ENCODE peak calls at places on chromosomes 16 and 17, in nine cellular contexts. H is fibroblast of lung; E is H9; Z is mesenchymal stem cell; G is upper lobe of right lung; T is CD4-positive, CD25-positive, alpha-beta regulatory T cell; V is caudate nucleus; C is ascending aorta; J is RWPE1. X is an unnamed sample.

GRCh38 chr16:154223-155030 is 2.0 kb downstream of the HBZ start:
- DNase-seq in T (no peak), Z (peak), V (no peak), G (peak), C (no peak), H (peak), E (peak), J (no peak), X (no peak)

GRCh38 chr16:62391940-62392339 is 355.7 kb upstream of the CDH8 start:
- DNase-seq in H (no peak), G (no peak), E (no peak), T (no peak), Z (no peak), C (no peak), V (no peak), J (no peak), X (no peak)

GRCh38 chr16:54930034-54930938 is at the start of gene IRX5:
- DNase-seq in J (peak), V (no peak), Z (peak), E (peak), H (peak), C (peak), T (peak), G (peak), X (peak)

GRCh38 chr17:8029121-8029520 is 9.7 kb upstream of the ALOX15B start:
- DNase-seq in Z (no peak), V (no peak), H (no peak), G (no peak), C (no peak), T (no peak), J (peak), E (no peak), X (no peak)

GRCh38 chr17:80665792-80666191 is 121.2 kb downstream of the RPTOR start:
- DNase-seq in Z (no peak), E (no peak), C (no peak), H (no peak), J (no peak), G (no peak), V (no peak), T (no peak), X (no peak)

GRCh38 chr17:1606352-1606985 is 22.2 kb downstream of the SLC43A2 start:
- DNase-seq in J (no peak), V (no peak), C (no peak), E (no peak), Z (no peak), T (no peak), G (no peak), H (no peak), X (no peak)

GRCh38 chr17:81165246-81166032 is at the start of gene PVALEF:
- DNase-seq in E (peak), Z (peak), H (no peak), J (no peak), C (no peak), T (no peak), G (no peak), V (no peak), X (no peak)

GRCh38 chr16:59459811-59460210 is 725.7 kb upstream of the GOT2 start:
- DNase-seq in C (no peak), H (peak), G (no peak), T (no peak), E (no peak), V (no peak), Z (peak), J (no peak), X (no peak)

GRCh38 chr16:60203525-60204124 is 1469.5 kb upstream of the GOT2 start:
- DNase-seq in E (no peak), J (peak), C (no peak), H (peak), G (no peak), Z (no peak), V (no peak), T (no peak), X (no peak)

GRCh38 chr17:61821655-61822054 is 41.7 kb downstream of the BRIP1 start:
- DNase-seq in Z (no peak), T (no peak), G (no peak), V (no peak), H (no peak), C (no peak), J (no peak), E (no peak), X (no peak)

GRCh38 chr16:86306811-86307517 is 203.4 kb upstream of the FOXF1 start:
- DNase-seq in C (no peak), T (no peak), J (no peak), G (no peak), Z (peak), H (peak), V (no peak), E (no peak), X (no peak)

GRCh38 chr16:4392382-4393242 is 21.0 kb downstream of the VASN start:
- DNase-seq in G (no peak), Z (no peak), H (peak), E (peak), J (peak), V (no peak), T (no peak), C (no peak), X (no peak)

GRCh38 chr17:44071772-44072171 is 1.2 kb downstream of the G6PC3 start:
- DNase-seq in E (peak), J (no peak), C (no peak), T (no peak), Z (peak), G (no peak), H (no peak), V (no peak), X (no peak)

GRCh38 chr16:48126801-48127644 is 28.8 kb downstream of the ABCC12 start:
- DNase-seq in T (no peak), J (peak), H (peak), C (no peak), E (no peak), G (peak), Z (peak), V (no peak), X (no peak)

GRCh38 chr17:55527520-55528118 is 16.4 kb upstream of the SMIM36 start:
- DNase-seq in C (no peak), J (peak), V (no peak), T (no peak), H (peak), Z (peak), E (peak), G (no peak), X (no peak)

GRCh38 chr16:48592839-48593429 is 17.0 kb downstream of the N4BP1 start:
- DNase-seq in T (no peak), Z (no peak), V (no peak), J (no peak), G (no peak), E (no peak), C (no peak), H (no peak), X (no peak)

GRCh38 chr17:6303664-6304063 is 131.3 kb downstream of the AIPL1 start:
- DNase-seq in Z (peak), E (peak), J (peak), T (no peak), G (no peak), H (peak), C (no peak), V (no peak), X (peak)

GRCh38 chr17:10790491-10791401 is 13.2 kb downstream of the TMEM238L start:
- DNase-seq in G (no peak), Z (no peak), V (no peak), C (no peak), H (no peak), J (peak), E (no peak), T (no peak), X (no peak)

GRCh38 chr17:1142503-1143095 is 37.2 kb downstream of the ABR start:
- DNase-seq in G (no peak), V (no peak), C (no peak), T (no peak), H (no peak), E (no peak), Z (no peak), J (no peak), X (no peak)

GRCh38 chr16:11510178-11510973 is 76.3 kb downstream of the LITAF start:
- DNase-seq in E (no peak), H (no peak), V (no peak), G (no peak), C (no peak), J (no peak), Z (no peak), T (no peak), X (no peak)

GRCh38 chr16:81515281-81515680 is 70.7 kb downstream of the CMIP start:
- DNase-seq in G (no peak), C (no peak), V (no peak), E (no peak), Z (no peak), T (no peak), H (no peak), J (no peak), X (no peak)

GRCh38 chr17:38611070-38611786 is 5.5 kb upstream of the SRCIN1 start:
- DNase-seq in E (no peak), V (no peak), C (no peak), G (no peak), Z (no peak), H (no peak), T (no peak), J (no peak), X (no peak)

GRCh38 chr17:18184143-18185007 is 747 bp downstream of the ALKBH5 start:
- DNase-seq in J (no peak), T (peak), C (peak), Z (peak), H (peak), G (peak), E (peak), V (no peak), X (peak)

GRCh38 chr17:10316986-10317834 is 55.6 kb downstream of the MYH13 start:
- DNase-seq in V (no peak), Z (peak), G (peak), T (no peak), J (no peak), E (peak), C (no peak), H (peak), X (peak)

GRCh38 chr17:77376795-77377751 is 236.3 kb downstream of the SEC14L1 start:
- DNase-seq in Z (no peak), T (no peak), G (peak), E (no peak), V (no peak), J (no peak), H (peak), C (no peak), X (no peak)
- H3K27ac ChIP-seq in Z (no peak), T (peak), G (peak), E (no peak), V (no peak), J (peak), H (peak), C (peak), X (peak)

GRCh38 chr16:30382398-30383015 is at the start of gene SEPTIN1:
- DNase-seq in E (no peak), T (peak), Z (no peak), V (no peak), C (no peak), J (no peak), H (no peak), G (no peak), X (no peak)

GRCh38 chr16:30380072-30380471 is 2.3 kb downstream of the SEPTIN1 start:
- DNase-seq in C (no peak), T (no peak), H (no peak), Z (no peak), V (no peak), G (no peak), E (no peak), J (no peak), X (no peak)

GRCh38 chr16:30380801-30381208 is 1.6 kb downstream of the SEPTIN1 start:
- DNase-seq in J (no peak), T (no peak), E (no peak), Z (no peak), G (no peak), C (no peak), H (no peak), V (no peak), X (no peak)

GRCh38 chr16:30379165-30379783 is 3.1 kb downstream of the SEPTIN1 start:
- DNase-seq in J (no peak), C (no peak), E (no peak), G (peak), T (no peak), Z (no peak), H (no peak), V (no peak), X (no peak)

GRCh38 chr16:30381351-30382041 is 865 bp downstream of the SEPTIN1 start:
- DNase-seq in Z (no peak), C (no peak), V (no peak), H (no peak), E (no peak), T (no peak), G (no peak), J (no peak), X (no peak)
- H3K27ac ChIP-seq in Z (no peak), C (no peak), V (no peak), H (no peak), E (no peak), T (peak), G (peak), J (peak), X (no peak)

DNA sequence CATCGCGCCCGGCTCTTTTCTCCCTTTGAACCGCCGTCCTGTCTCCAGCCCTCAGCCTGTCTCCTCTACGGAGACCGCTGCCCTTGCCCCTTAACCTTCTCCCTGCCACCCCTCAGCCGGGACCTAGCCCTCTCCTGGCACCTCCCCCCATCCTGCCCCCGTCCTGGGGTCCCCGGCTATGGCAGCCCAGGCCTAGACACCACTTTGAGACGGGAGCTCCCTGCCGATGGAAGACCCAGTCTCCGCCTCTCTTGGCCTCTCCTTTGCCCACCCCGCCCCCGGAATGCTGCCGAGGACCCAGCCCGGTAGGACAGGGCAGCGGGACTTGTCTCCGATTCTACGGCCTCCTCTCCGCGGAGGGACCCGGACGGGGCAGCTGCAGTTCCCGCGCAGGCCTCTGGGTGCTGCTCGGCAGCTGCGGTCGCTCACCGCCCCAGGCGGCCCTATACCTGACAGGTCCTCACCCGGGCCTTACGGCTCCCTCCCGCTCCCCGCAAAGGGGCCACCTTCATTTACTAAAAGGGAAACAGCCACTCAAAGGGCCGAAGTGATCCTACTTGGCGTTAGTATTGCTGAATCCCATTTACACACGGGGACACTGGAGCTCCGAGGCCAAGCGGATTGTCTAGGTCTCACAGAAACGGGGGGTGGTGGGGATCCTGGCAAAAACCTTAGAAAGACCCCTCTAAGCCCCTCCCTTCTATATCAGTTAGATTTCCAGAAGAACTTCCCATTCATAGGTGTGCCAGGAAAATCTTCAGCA is 32.6 kb upstream of the TAC4 start:
- DNase-seq in V (no peak), J (peak), C (no peak), E (peak), Z (peak), H (peak), G (peak), T (peak), X (peak)
- H3K27ac ChIP-seq in V (no peak), J (no peak), C (no peak), E (no peak), Z (no peak), H (no peak), G (no peak), T (no peak), X (no peak)

DNA sequence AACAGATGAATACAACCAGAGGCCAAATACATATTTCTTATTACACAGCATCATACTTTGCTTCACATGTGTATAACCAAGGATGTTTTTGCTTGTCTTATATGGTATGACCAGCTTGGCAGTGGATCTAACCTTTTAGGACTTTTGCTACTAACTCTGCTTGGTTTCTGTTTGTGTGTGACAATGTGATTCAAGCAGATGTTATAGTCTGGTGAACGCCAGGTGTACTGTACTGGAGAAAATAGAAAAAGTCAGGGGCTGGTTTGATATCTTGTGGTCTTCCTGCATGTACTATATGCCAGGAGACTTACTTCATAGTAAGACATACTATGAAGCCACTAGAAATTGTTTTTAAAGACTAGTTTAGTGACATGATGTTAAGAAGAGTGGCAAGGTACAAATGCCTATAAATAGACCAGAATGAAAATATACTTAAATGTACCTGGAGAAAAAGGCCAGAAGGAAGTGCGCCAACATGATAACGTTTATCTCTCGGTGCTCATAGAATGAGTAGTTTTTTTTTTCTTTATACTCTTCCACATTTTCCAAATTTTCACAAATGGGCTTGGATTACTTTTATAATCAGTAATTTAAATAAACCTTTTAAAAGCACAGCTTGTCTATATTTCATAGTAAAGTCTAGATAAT is 112.2 kb downstream of the PRKCA start:
- DNase-seq in V (no peak), C (no peak), H (no peak), G (no peak), E (no peak), Z (no peak), J (no peak), T (no peak), X (no peak)
- H3K27ac ChIP-seq in V (no peak), C (no peak), H (no peak), G (no peak), E (no peak), Z (no peak), J (no peak), T (no peak), X (no peak)

DNA sequence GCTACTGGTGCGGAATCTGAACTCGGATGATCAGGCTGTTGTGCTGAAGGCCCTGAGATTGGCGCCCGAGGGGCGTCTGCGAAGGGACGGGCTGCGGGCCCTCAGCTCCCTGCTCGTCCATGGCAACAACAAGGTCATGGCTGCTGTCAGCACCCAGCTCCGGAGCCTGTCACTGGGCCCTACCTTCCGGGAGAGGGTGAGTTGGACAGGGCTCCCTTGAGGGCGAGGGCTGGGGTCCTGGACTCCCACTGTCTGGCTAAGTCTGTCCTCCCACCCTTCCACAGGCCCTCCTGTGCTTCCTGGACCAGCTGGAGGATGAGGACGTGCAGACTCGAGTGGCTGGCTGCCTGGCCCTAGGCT is 16.7 kb upstream of the CTCF start:
- DNase-seq in T (no peak), G (no peak), V (no peak), H (no peak), E (no peak), J (no peak), Z (no peak), C (no peak), X (no peak)
- H3K27ac ChIP-seq in T (no peak), G (no peak), V (no peak), H (no peak), E (no peak), J (peak), Z (no peak), C (peak), X (no peak)

GRCh38 chr17:32794533-32795246 is 82.2 kb downstream of the MYO1D start:
- DNase-seq in E (no peak), V (no peak), J (no peak), C (no peak), G (no peak), H (no peak), T (no peak), Z (no peak), X (no peak)

GRCh38 chr17:32793841-32794240 is 83.1 kb downstream of the MYO1D start:
- DNase-seq in H (no peak), E (no peak), G (no peak), V (no peak), J (no peak), Z (no peak), T (no peak), C (no peak), X (no peak)

GRCh38 chr17:32792207-32792606 is 84.7 kb downstream of the MYO1D start:
- DNase-seq in Z (no peak), C (no peak), J (no peak), H (no peak), V (no peak), E (no peak), G (no peak), T (no peak), X (no peak)

GRCh38 chr17:32798938-32799337 is 78.0 kb downstream of the MYO1D start:
- DNase-seq in Z (no peak), C (no peak), J (no peak), G (no peak), H (no peak), V (no peak), E (no peak), T (no peak), X (no peak)

GRCh38 chr17:32795339-32795979 is 81.5 kb downstream of the MYO1D start:
- DNase-seq in V (no peak), T (no peak), Z (no peak), E (peak), J (no peak), C (no peak), H (no peak), G (no peak), X (no peak)
- H3K27ac ChIP-seq in V (no peak), T (no peak), Z (no peak), E (no peak), J (no peak), C (peak), H (no peak), G (no peak), X (no peak)

DNA sequence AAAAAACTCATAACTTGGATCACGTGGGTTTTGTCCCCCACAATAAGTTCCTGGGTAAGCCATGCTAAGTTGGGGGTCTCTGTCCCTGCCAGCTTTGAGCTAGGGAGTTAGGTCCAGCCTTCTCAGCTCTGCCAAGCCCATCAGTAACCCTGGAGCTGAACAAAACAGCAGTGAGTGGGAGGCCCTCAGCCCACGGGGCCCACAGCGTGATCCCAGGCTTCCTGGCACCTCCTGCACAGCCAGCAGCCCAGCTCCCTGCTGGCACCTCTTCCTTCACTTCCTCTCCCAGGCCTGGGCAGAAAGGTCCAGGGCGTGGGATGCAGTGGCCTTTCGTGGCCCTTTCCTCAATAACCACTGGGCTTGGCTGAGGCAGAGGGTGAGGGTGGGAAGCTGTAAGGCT is 35.6 kb upstream of the CDC42EP4 start:
- DNase-seq in V (peak), C (no peak), T (no peak), H (no peak), Z (no peak), E (no peak), J (no peak), G (no peak), X (no peak)
- H3K27ac ChIP-seq in V (peak), C (peak), T (no peak), H (no peak), Z (no peak), E (no peak), J (no peak), G (no peak), X (peak)

DNA sequence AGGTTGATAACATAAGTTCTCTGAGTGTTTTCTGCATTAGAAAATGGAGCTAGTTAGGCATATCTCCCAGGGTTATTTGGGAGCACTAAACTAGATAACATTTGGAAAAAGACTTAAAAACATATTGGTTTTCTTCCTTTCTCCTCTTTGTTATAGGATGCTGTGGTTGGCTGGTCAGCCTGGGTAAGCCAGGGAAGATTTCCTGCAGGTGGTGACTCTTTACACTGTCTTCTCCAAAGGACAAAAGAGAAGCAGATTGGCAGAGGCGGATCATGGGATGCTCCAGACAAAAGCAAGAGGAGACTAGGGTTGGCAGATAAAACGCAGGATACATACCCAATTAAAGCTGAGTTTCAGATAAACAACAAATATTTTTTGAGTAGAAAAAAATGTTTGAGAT is 6.2 kb upstream of the CRYBA1 start:
- DNase-seq in G (no peak), C (no peak), E (no peak), Z (no peak), J (no peak), H (no peak), T (no peak), V (no peak), X (no peak)
- H3K27ac ChIP-seq in G (no peak), C (peak), E (no peak), Z (peak), J (no peak), H (peak), T (no peak), V (peak), X (no peak)